ENCODE peak calls at places on chromosomes 3 and 15, in five cellular contexts. R is transverse colon, C is OCI-LY7, P is pancreas, E is Panc1. O is an unnamed sample. For H3K9me3, the result is how much of the 10 kb centered on the place peaks cover.

GRCh38 chr3:37558580-37558979 is 303.1 kb upstream of the CTDSPL start:
- DNase-seq in R (no peak), C (no peak), P (no peak), E (no peak), O (no peak)

GRCh38 chr15:84955089-84955848 is 26.4 kb upstream of the PDE8A start:
- DNase-seq in R (peak), C (peak), P (peak), E (peak), O (peak)

GRCh38 chr3:21642433-21642832 is 108.6 kb downstream of the ZNF385D start:
- DNase-seq in R (no peak), C (no peak), P (no peak), E (no peak), O (no peak)

GRCh38 chr3:128281461-128282367 is 128.4 kb downstream of the EEFSEC start:
- DNase-seq in R (no peak), C (no peak), P (no peak), E (no peak), O (no peak)

GRCh38 chr15:83848315-83849050 is 194.6 kb downstream of the ADAMTSL3 start:
- DNase-seq in R (no peak), C (no peak), P (no peak), E (no peak), O (no peak)

GRCh38 chr3:128170866-128171516 is 17.7 kb downstream of the EEFSEC start:
- DNase-seq in R (peak), C (peak), P (peak), E (peak), O (no peak)

GRCh38 chr3:113791381-113791780 is 44.5 kb downstream of the ATP6V1A start:
- DNase-seq in R (no peak), C (no peak), P (no peak), E (no peak), O (no peak)

GRCh38 chr15:83099290-83099689 is 8.2 kb upstream of the TM6SF1 start:
- DNase-seq in R (no peak), C (no peak), P (no peak), E (no peak), O (no peak)

GRCh38 chr3:193240436-193240849 is 579 bp upstream of the PLAAT1 start:
- DNase-seq in R (no peak), C (no peak), P (no peak), E (no peak), O (no peak)

GRCh38 chr3:84980456-84980855 is 21.7 kb downstream of the CADM2 start:
- DNase-seq in R (no peak), C (no peak), P (no peak), E (no peak), O (no peak)

GRCh38 chr3:146169891-146170290 is 8.9 kb upstream of the PLOD2 start:
- DNase-seq in R (no peak), C (no peak), P (no peak), E (no peak), O (no peak)

GRCh38 chr3:95508124-95508523 is 1306.3 kb upstream of the EPHA6 start:
- DNase-seq in R (no peak), C (no peak), P (no peak), E (no peak), O (no peak)

GRCh38 chr3:160605315-160605714 is 39.9 kb upstream of the KPNA4 start:
- DNase-seq in R (no peak), C (no peak), P (no peak), E (no peak), O (no peak)

GRCh38 chr15:67331676-67332075 is 77.1 kb downstream of the IQCH start:
- DNase-seq in R (no peak), C (no peak), P (no peak), E (no peak), O (no peak)

GRCh38 chr3:16767006-16767405 is 117.7 kb upstream of the PLCL2 start:
- DNase-seq in R (no peak), C (no peak), P (no peak), E (no peak), O (no peak)

GRCh38 chr15:98592136-98592535 is 56.2 kb upstream of the IGF1R start:
- DNase-seq in R (no peak), C (no peak), P (no peak), E (no peak), O (no peak)

GRCh38 chr3:24302382-24302781 is 192.3 kb downstream of the THRB start:
- DNase-seq in R (no peak), C (no peak), P (no peak), E (no peak), O (no peak)

GRCh38 chr15:97904196-97904572 is 56.3 kb upstream of the ARRDC4 start:
- DNase-seq in R (peak), C (peak), P (peak), E (no peak), O (no peak)

DNA sequence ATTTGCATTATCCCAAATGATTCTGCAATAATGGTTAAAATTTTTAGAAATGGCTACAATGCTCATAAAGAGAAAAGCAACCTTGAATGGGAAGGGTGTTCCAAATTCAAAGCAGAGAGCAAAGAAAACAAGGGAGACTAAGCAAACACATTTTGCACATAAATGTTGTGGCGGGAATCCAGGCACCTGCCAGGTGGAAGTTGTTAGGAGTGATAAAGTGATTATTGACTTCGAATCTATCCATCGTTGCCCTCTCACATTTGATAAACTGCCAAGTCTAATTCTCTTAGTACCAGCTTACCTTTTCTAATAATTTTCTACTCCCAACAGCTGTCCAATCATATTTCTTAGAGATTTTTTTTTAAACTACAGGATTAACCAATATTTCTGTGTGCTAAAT is 244.5 kb downstream of the CACNA2D3 start:
- DNase-seq in R (peak), C (no peak), P (no peak), E (no peak), O (no peak)
- H3K27ac ChIP-seq in R (no peak), C (no peak), P (no peak), E (no peak), O (no peak)

GRCh38 chr3:155360281-155360680 is 66.8 kb upstream of the STRIT1 start:
- DNase-seq in R (no peak), C (no peak), P (no peak), E (no peak), O (no peak)

GRCh38 chr3:155352900-155353490 is 59.5 kb upstream of the STRIT1 start:
- DNase-seq in R (no peak), C (peak), P (no peak), E (peak), O (no peak)

GRCh38 chr3:155354658-155355057 is 61.2 kb upstream of the STRIT1 start:
- DNase-seq in R (no peak), C (no peak), P (no peak), E (no peak), O (no peak)

GRCh38 chr3:155356594-155357370 is 63.3 kb upstream of the STRIT1 start:
- DNase-seq in R (no peak), C (peak), P (no peak), E (no peak), O (no peak)
- TF ChIP-seq CTCF in R (no peak), C (peak), P (no peak), E (peak), O (no peak)

GRCh38 chr15:46751303-46751702 is 966.0 kb upstream of the SEMA6D start:
- DNase-seq in R (no peak), C (no peak), P (no peak), E (no peak), O (no peak)
- H3K9me3 ChIP-seq in R (under half), C (under half), P (under half), E (under half), O (under half)

GRCh38 chr3:110589381-110589780 is 482.2 kb upstream of the NECTIN3 start:
- DNase-seq in R (no peak), C (no peak), P (no peak), E (no peak), O (no peak)
- H3K27ac ChIP-seq in R (no peak), C (no peak), P (no peak), E (no peak), O (no peak)

DNA sequence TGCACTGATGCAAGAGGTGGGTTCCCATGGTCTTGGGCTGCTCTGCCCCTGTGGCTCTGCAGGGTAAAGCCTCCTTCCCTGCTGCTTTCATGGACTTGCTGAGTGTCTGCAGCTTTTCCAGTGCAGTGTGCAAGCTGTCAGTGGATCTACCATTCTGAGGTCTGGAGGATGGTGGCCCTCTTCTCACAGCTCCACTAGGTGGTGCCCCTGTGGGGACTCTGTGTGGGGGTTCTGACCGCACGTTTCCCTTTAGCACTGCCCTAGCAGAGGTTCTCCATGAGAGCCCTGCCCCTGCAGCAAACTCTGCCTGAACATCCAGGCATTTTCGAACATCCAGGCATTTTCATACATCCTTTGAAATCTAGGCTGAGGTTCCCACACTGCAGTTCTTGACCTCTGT is 329.8 kb upstream of the NAALADL2 start:
- DNase-seq in R (no peak), C (no peak), P (no peak), E (no peak), O (no peak)
- TF ChIP-seq CTCF in R (no peak), C (no peak), P (no peak), E (peak), O (no peak)